ENCODE peak calls at places on chromosomes 3 and 15, in nine cellular contexts. One of them, this sample, is unnamed.

GRCh38 chr3:136957751-136958288 is at the start of gene IL20RB:
- DNase-seq in neural crest cell: no peak
- DNase-seq in AG10803: peak; percentile 97
- DNase-seq in GOT3: no peak
- DNase-seq in kidney epithelial cell: no peak
- DNase-seq in NCI-H510A treated with DMSO at 0.1 percent for 48 hours: no peak
- DNase-seq in HAP-1: no peak
- DNase-seq in naive B cell: no peak
- DNase-seq in activated CD8-positive, alpha-beta memory T cell treated with anti-CD3 and anti-CD28 coated beads for 48 hours: no peak
- DNase-seq in this sample: no peak

GRCh38 chr15:60656491-60657284 is 177.7 kb upstream of the ICE2 start:
- DNase-seq in neural crest cell: no peak
- DNase-seq in AG10803: peak; percentile 56
- DNase-seq in GOT3: no peak
- DNase-seq in kidney epithelial cell: no peak
- DNase-seq in NCI-H510A treated with DMSO at 0.1 percent for 48 hours: no peak
- DNase-seq in HAP-1: no peak
- DNase-seq in naive B cell: no peak
- DNase-seq in activated CD8-positive, alpha-beta memory T cell treated with anti-CD3 and anti-CD28 coated beads for 48 hours: no peak
- DNase-seq in this sample: no peak

GRCh38 chr15:41891946-41892345 is 1.9 kb downstream of the SPTBN5 start:
- DNase-seq in neural crest cell: no peak
- DNase-seq in AG10803: no peak
- DNase-seq in GOT3: no peak
- DNase-seq in kidney epithelial cell: no peak
- DNase-seq in NCI-H510A treated with DMSO at 0.1 percent for 48 hours: peak; percentile 94
- DNase-seq in HAP-1: no peak
- DNase-seq in naive B cell: no peak
- DNase-seq in activated CD8-positive, alpha-beta memory T cell treated with anti-CD3 and anti-CD28 coated beads for 48 hours: no peak
- DNase-seq in this sample: peak; percentile 95

GRCh38 chr3:102165367-102165766 is 269.4 kb upstream of the ZPLD1 start:
- DNase-seq in neural crest cell: no peak
- DNase-seq in AG10803: peak; percentile 92
- DNase-seq in GOT3: no peak
- DNase-seq in kidney epithelial cell: no peak
- DNase-seq in NCI-H510A treated with DMSO at 0.1 percent for 48 hours: no peak
- DNase-seq in HAP-1: no peak
- DNase-seq in naive B cell: no peak
- DNase-seq in activated CD8-positive, alpha-beta memory T cell treated with anti-CD3 and anti-CD28 coated beads for 48 hours: no peak
- DNase-seq in this sample: no peak

GRCh38 chr15:99016680-99017321 is 9.2 kb upstream of the PGPEP1L start:
- DNase-seq in neural crest cell: no peak
- DNase-seq in AG10803: peak; percentile 88
- DNase-seq in GOT3: no peak
- DNase-seq in kidney epithelial cell: no peak
- DNase-seq in NCI-H510A treated with DMSO at 0.1 percent for 48 hours: no peak
- DNase-seq in HAP-1: no peak
- DNase-seq in naive B cell: no peak
- DNase-seq in activated CD8-positive, alpha-beta memory T cell treated with anti-CD3 and anti-CD28 coated beads for 48 hours: no peak
- DNase-seq in this sample: no peak

GRCh38 chr15:98914626-98915025 is 93.0 kb downstream of the PGPEP1L start:
- DNase-seq in neural crest cell: no peak
- DNase-seq in AG10803: peak; percentile 94
- DNase-seq in GOT3: no peak
- DNase-seq in kidney epithelial cell: no peak
- DNase-seq in NCI-H510A treated with DMSO at 0.1 percent for 48 hours: no peak
- DNase-seq in HAP-1: no peak
- DNase-seq in naive B cell: no peak
- DNase-seq in activated CD8-positive, alpha-beta memory T cell treated with anti-CD3 and anti-CD28 coated beads for 48 hours: no peak
- DNase-seq in this sample: no peak

GRCh38 chr3:126990890-126991289 is 8.0 kb downstream of the PLXNA1 start:
- DNase-seq in neural crest cell: no peak
- DNase-seq in AG10803: no peak
- DNase-seq in GOT3: no peak
- DNase-seq in kidney epithelial cell: no peak
- DNase-seq in NCI-H510A treated with DMSO at 0.1 percent for 48 hours: no peak
- DNase-seq in HAP-1: no peak
- DNase-seq in naive B cell: no peak
- DNase-seq in activated CD8-positive, alpha-beta memory T cell treated with anti-CD3 and anti-CD28 coated beads for 48 hours: no peak
- DNase-seq in this sample: no peak

GRCh38 chr3:178334239-178334638 is 202.0 kb upstream of the KCNMB2 start:
- DNase-seq in neural crest cell: no peak
- DNase-seq in AG10803: no peak
- DNase-seq in GOT3: no peak
- DNase-seq in kidney epithelial cell: no peak
- DNase-seq in NCI-H510A treated with DMSO at 0.1 percent for 48 hours: no peak
- DNase-seq in HAP-1: no peak
- DNase-seq in naive B cell: no peak
- DNase-seq in activated CD8-positive, alpha-beta memory T cell treated with anti-CD3 and anti-CD28 coated beads for 48 hours: no peak
- DNase-seq in this sample: no peak

GRCh38 chr15:100468265-100468664 is 60.5 kb downstream of the CERS3 start:
- DNase-seq in neural crest cell: no peak
- DNase-seq in AG10803: peak; percentile 20
- DNase-seq in GOT3: no peak
- DNase-seq in kidney epithelial cell: no peak
- DNase-seq in NCI-H510A treated with DMSO at 0.1 percent for 48 hours: no peak
- DNase-seq in HAP-1: no peak
- DNase-seq in naive B cell: no peak
- DNase-seq in activated CD8-positive, alpha-beta memory T cell treated with anti-CD3 and anti-CD28 coated beads for 48 hours: no peak
- DNase-seq in this sample: no peak

GRCh38 chr3:141797819-141798405 is 34.7 kb downstream of the GRK7 start:
- DNase-seq in neural crest cell: no peak
- DNase-seq in AG10803: no peak
- DNase-seq in GOT3: no peak
- DNase-seq in kidney epithelial cell: no peak
- DNase-seq in NCI-H510A treated with DMSO at 0.1 percent for 48 hours: no peak
- DNase-seq in HAP-1: no peak
- DNase-seq in naive B cell: no peak
- DNase-seq in activated CD8-positive, alpha-beta memory T cell treated with anti-CD3 and anti-CD28 coated beads for 48 hours: no peak
- DNase-seq in this sample: no peak

GRCh38 chr3:128329491-128330300 is 137.0 kb downstream of the DNAJB8 start:
- DNase-seq in neural crest cell: no peak
- DNase-seq in AG10803: no peak
- DNase-seq in GOT3: no peak
- DNase-seq in kidney epithelial cell: no peak
- DNase-seq in NCI-H510A treated with DMSO at 0.1 percent for 48 hours: no peak
- DNase-seq in HAP-1: no peak
- DNase-seq in naive B cell: no peak
- DNase-seq in activated CD8-positive, alpha-beta memory T cell treated with anti-CD3 and anti-CD28 coated beads for 48 hours: no peak
- DNase-seq in this sample: no peak

GRCh38 chr3:30752961-30753360 is 141.5 kb downstream of the GADL1 start:
- DNase-seq in neural crest cell: no peak
- DNase-seq in AG10803: peak; percentile 84
- DNase-seq in GOT3: no peak
- DNase-seq in kidney epithelial cell: peak; percentile 61
- DNase-seq in NCI-H510A treated with DMSO at 0.1 percent for 48 hours: no peak
- DNase-seq in HAP-1: no peak
- DNase-seq in naive B cell: no peak
- DNase-seq in activated CD8-positive, alpha-beta memory T cell treated with anti-CD3 and anti-CD28 coated beads for 48 hours: no peak
- DNase-seq in this sample: no peak

GRCh38 chr3:54960736-54961135 is 32.9 kb upstream of the LRTM1 start:
- DNase-seq in neural crest cell: no peak
- DNase-seq in AG10803: peak; percentile 63
- DNase-seq in GOT3: no peak
- DNase-seq in kidney epithelial cell: no peak
- DNase-seq in NCI-H510A treated with DMSO at 0.1 percent for 48 hours: no peak
- DNase-seq in HAP-1: no peak
- DNase-seq in naive B cell: no peak
- DNase-seq in activated CD8-positive, alpha-beta memory T cell treated with anti-CD3 and anti-CD28 coated beads for 48 hours: no peak
- DNase-seq in this sample: no peak

GRCh38 chr15:44584162-44584749 is 47.3 kb downstream of the EIF3J start:
- DNase-seq in neural crest cell: no peak
- DNase-seq in AG10803: peak; percentile 21
- DNase-seq in GOT3: no peak
- DNase-seq in kidney epithelial cell: no peak
- DNase-seq in NCI-H510A treated with DMSO at 0.1 percent for 48 hours: peak; percentile 5
- DNase-seq in HAP-1: no peak
- DNase-seq in naive B cell: peak; percentile 26
- DNase-seq in activated CD8-positive, alpha-beta memory T cell treated with anti-CD3 and anti-CD28 coated beads for 48 hours: no peak
- DNase-seq in this sample: no peak

GRCh38 chr3:61194892-61195538 is 56.2 kb downstream of the FHIT start:
- DNase-seq in neural crest cell: no peak
- DNase-seq in AG10803: no peak
- DNase-seq in GOT3: no peak
- DNase-seq in kidney epithelial cell: no peak
- DNase-seq in NCI-H510A treated with DMSO at 0.1 percent for 48 hours: no peak
- DNase-seq in HAP-1: no peak
- DNase-seq in naive B cell: no peak
- DNase-seq in activated CD8-positive, alpha-beta memory T cell treated with anti-CD3 and anti-CD28 coated beads for 48 hours: no peak
- DNase-seq in this sample: no peak

GRCh38 chr3:189233225-189233858 is 61.6 kb downstream of the TPRG1 start:
- DNase-seq in neural crest cell: peak; percentile 26
- DNase-seq in AG10803: peak; percentile 69
- DNase-seq in GOT3: no peak
- DNase-seq in kidney epithelial cell: peak; percentile 16
- DNase-seq in NCI-H510A treated with DMSO at 0.1 percent for 48 hours: peak; percentile 60
- DNase-seq in HAP-1: peak; percentile 24
- DNase-seq in naive B cell: no peak
- DNase-seq in activated CD8-positive, alpha-beta memory T cell treated with anti-CD3 and anti-CD28 coated beads for 48 hours: no peak
- DNase-seq in this sample: peak; percentile 23